ENCODE peak calls at places on chromosomes 6 and 20, in six cellular contexts. One of them, this sample, is unnamed.

GRCh38 chr6:81744136-81744535 is 8.3 kb downstream of the TENT5A start:
- DNase-seq in kidney: no peak
- DNase-seq in PC-3: peak
- DNase-seq in Calu3: no peak
- DNase-seq in ascending aorta: no peak
- DNase-seq in H1: no peak
- DNase-seq in this sample: no peak

GRCh38 chr20:6074145-6074561 is 20.3 kb upstream of the LRRN4 start:
- DNase-seq in kidney: no peak
- DNase-seq in PC-3: peak
- DNase-seq in Calu3: no peak
- DNase-seq in ascending aorta: no peak
- DNase-seq in H1: no peak
- DNase-seq in this sample: no peak

GRCh38 chr6:113375950-113376846 is 480.9 kb upstream of the MARCKS start:
- DNase-seq in kidney: no peak
- DNase-seq in PC-3: peak
- DNase-seq in Calu3: no peak
- DNase-seq in ascending aorta: no peak
- DNase-seq in H1: no peak
- DNase-seq in this sample: no peak

GRCh38 chr20:37565134-37565811 is 37.6 kb upstream of the BLCAP start:
- DNase-seq in kidney: no peak
- DNase-seq in PC-3: no peak
- DNase-seq in Calu3: no peak
- DNase-seq in ascending aorta: no peak
- DNase-seq in H1: no peak
- DNase-seq in this sample: no peak

GRCh38 chr20:36836591-36837329 is 39.2 kb upstream of the TLDC2 start:
- DNase-seq in kidney: no peak
- DNase-seq in PC-3: peak
- DNase-seq in Calu3: peak
- DNase-seq in ascending aorta: no peak
- DNase-seq in H1: peak
- DNase-seq in this sample: peak

GRCh38 chr6:147287869-147288271 is 83.7 kb downstream of the STXBP5 start:
- DNase-seq in kidney: no peak
- DNase-seq in PC-3: peak
- DNase-seq in Calu3: peak
- DNase-seq in ascending aorta: no peak
- DNase-seq in H1: no peak
- DNase-seq in this sample: no peak

GRCh38 chr6:15364401-15365037 is 118.7 kb downstream of the JARID2 start:
- DNase-seq in kidney: no peak
- DNase-seq in PC-3: no peak
- DNase-seq in Calu3: no peak
- DNase-seq in ascending aorta: no peak
- DNase-seq in H1: no peak
- DNase-seq in this sample: no peak

GRCh38 chr6:33420493-33421343 is 853 bp downstream of the SYNGAP1 start:
- DNase-seq in kidney: no peak
- DNase-seq in PC-3: no peak
- DNase-seq in Calu3: no peak
- DNase-seq in ascending aorta: no peak
- DNase-seq in H1: no peak
- DNase-seq in this sample: no peak

GRCh38 chr6:134065706-134066105 is 13.3 kb upstream of the SLC2A12 start:
- DNase-seq in kidney: no peak
- DNase-seq in PC-3: peak
- DNase-seq in Calu3: peak
- DNase-seq in ascending aorta: no peak
- DNase-seq in H1: no peak
- DNase-seq in this sample: no peak

GRCh38 chr20:44990425-44990824 is 24.1 kb downstream of the STK4 start:
- DNase-seq in kidney: no peak
- DNase-seq in PC-3: no peak
- DNase-seq in Calu3: no peak
- DNase-seq in ascending aorta: no peak
- DNase-seq in H1: no peak
- DNase-seq in this sample: no peak

GRCh38 chr20:53021934-53022333 is 49.8 kb downstream of the TSHZ2 start:
- DNase-seq in kidney: no peak
- DNase-seq in PC-3: no peak
- DNase-seq in Calu3: no peak
- DNase-seq in ascending aorta: no peak
- DNase-seq in H1: no peak
- DNase-seq in this sample: no peak

GRCh38 chr20:44618318-44618731 is 33.2 kb downstream of the ADA start:
- DNase-seq in kidney: peak
- DNase-seq in PC-3: no peak
- DNase-seq in Calu3: peak
- DNase-seq in ascending aorta: no peak
- DNase-seq in H1: no peak
- DNase-seq in this sample: no peak

GRCh38 chr6:155418017-155418749 is 37.5 kb downstream of the NOX3 start:
- DNase-seq in kidney: no peak
- DNase-seq in PC-3: no peak
- DNase-seq in Calu3: no peak
- DNase-seq in ascending aorta: peak
- DNase-seq in H1: no peak
- DNase-seq in this sample: no peak

GRCh38 chr6:42021847-42022754 is 28.2 kb upstream of the TAF8 start:
- DNase-seq in kidney: no peak
- DNase-seq in PC-3: no peak
- DNase-seq in Calu3: no peak
- DNase-seq in ascending aorta: no peak
- DNase-seq in H1: no peak
- DNase-seq in this sample: no peak

GRCh38 chr20:10924628-10925266 is 250.9 kb upstream of the JAG1 start:
- DNase-seq in kidney: no peak
- DNase-seq in PC-3: peak
- DNase-seq in Calu3: no peak
- DNase-seq in ascending aorta: no peak
- DNase-seq in H1: no peak
- DNase-seq in this sample: no peak

GRCh38 chr6:135182120-135182992 is 1.2 kb downstream of the MYB start:
- DNase-seq in kidney: no peak
- DNase-seq in PC-3: peak
- DNase-seq in Calu3: peak
- DNase-seq in ascending aorta: no peak
- DNase-seq in H1: peak
- DNase-seq in this sample: peak

GRCh38 chr6:51339728-51340127 is 521.1 kb downstream of the TFAP2B start:
- DNase-seq in kidney: no peak
- DNase-seq in PC-3: peak
- DNase-seq in Calu3: peak
- DNase-seq in ascending aorta: no peak
- DNase-seq in H1: no peak
- DNase-seq in this sample: no peak

GRCh38 chr6:31794294-31794865 is 1.2 kb downstream of the VARS1 start:
- DNase-seq in kidney: no peak
- DNase-seq in PC-3: peak
- DNase-seq in Calu3: no peak
- DNase-seq in ascending aorta: no peak
- DNase-seq in H1: no peak
- DNase-seq in this sample: no peak

GRCh38 chr20:2429061-2429460 is 41.5 kb downstream of the SNRPB start:
- DNase-seq in kidney: no peak
- DNase-seq in PC-3: no peak
- DNase-seq in Calu3: no peak
- DNase-seq in ascending aorta: no peak
- DNase-seq in H1: no peak
- DNase-seq in this sample: no peak

GRCh38 chr6:147651249-147652063 is 143.0 kb downstream of the SAMD5 start:
- DNase-seq in kidney: no peak
- DNase-seq in PC-3: peak
- DNase-seq in Calu3: no peak
- DNase-seq in ascending aorta: no peak
- DNase-seq in H1: no peak
- DNase-seq in this sample: peak

GRCh38 chr6:18147160-18147559 is 7.7 kb downstream of the TPMT start:
- DNase-seq in kidney: no peak
- DNase-seq in PC-3: peak
- DNase-seq in Calu3: no peak
- DNase-seq in ascending aorta: no peak
- DNase-seq in H1: no peak
- DNase-seq in this sample: no peak

GRCh38 chr20:19835533-19836222 is 77.6 kb downstream of the RIN2 start:
- DNase-seq in kidney: no peak
- DNase-seq in PC-3: no peak
- DNase-seq in Calu3: no peak
- DNase-seq in ascending aorta: no peak
- DNase-seq in H1: no peak
- DNase-seq in this sample: no peak

GRCh38 chr6:155274533-155274932 is 10.7 kb downstream of the CLDN20 start:
- DNase-seq in kidney: no peak
- DNase-seq in PC-3: no peak
- DNase-seq in Calu3: peak
- DNase-seq in ascending aorta: no peak
- DNase-seq in H1: no peak
- DNase-seq in this sample: no peak

GRCh38 chr6:89034586-89035251 is 45.8 kb upstream of the PNRC1 start:
- DNase-seq in kidney: no peak
- DNase-seq in PC-3: no peak
- DNase-seq in Calu3: no peak
- DNase-seq in ascending aorta: no peak
- DNase-seq in H1: no peak
- DNase-seq in this sample: no peak

GRCh38 chr6:16684896-16685554 is 76.2 kb downstream of the ATXN1 start:
- DNase-seq in kidney: no peak
- DNase-seq in PC-3: peak
- DNase-seq in Calu3: peak
- DNase-seq in ascending aorta: no peak
- DNase-seq in H1: no peak
- DNase-seq in this sample: no peak